ENCODE peak calls at places on chromosome 17, in five cellular contexts. C, G, D, X and W are unnamed samples.

GRCh38 chr17:68457168-68457538 is at the start of gene WIPI1:
- DNase-seq in C (no peak), G (peak; percentile 81), D (no peak), X (no peak), W (peak; percentile 89)

GRCh38 chr17:78822552-78822951 is 18.1 kb downstream of the USP36 start:
- DNase-seq in C (no peak), G (no peak), D (no peak), X (no peak), W (no peak)

GRCh38 chr17:70258465-70258864 is 89.1 kb downstream of the KCNJ2 start:
- DNase-seq in C (no peak), G (no peak), D (no peak), X (no peak), W (no peak)

GRCh38 chr17:39942076-39942475 is 14.5 kb downstream of the LRRC3C start:
- DNase-seq in C (no peak), G (no peak), D (no peak), X (no peak), W (no peak)

GRCh38 chr17:49692751-49693150 is 14.9 kb upstream of the SPOP start:
- DNase-seq in C (no peak), G (no peak), D (no peak), X (no peak), W (no peak)

GRCh38 chr17:59647288-59647687 is 27.6 kb downstream of the CLTC start:
- DNase-seq in C (no peak), G (no peak), D (no peak), X (no peak), W (no peak)

GRCh38 chr17:64130559-64131001 is 636 bp upstream of the ERN1 start:
- DNase-seq in C (no peak), G (peak; percentile 71), D (no peak), X (no peak), W (no peak)

GRCh38 chr17:46895171-46895570 is 27.8 kb upstream of the GOSR2 start:
- DNase-seq in C (no peak), G (no peak), D (no peak), X (no peak), W (no peak)

GRCh38 chr17:9427460-9428315 is 147.9 kb downstream of the STX8 start:
- DNase-seq in C (no peak), G (no peak), D (peak; percentile 2), X (no peak), W (no peak)

GRCh38 chr17:45722161-45722560 is 62.0 kb upstream of the CRHR1 start:
- DNase-seq in C (no peak), G (no peak), D (no peak), X (no peak), W (no peak)

GRCh38 chr17:56679148-56679766 is 85.8 kb downstream of the NOG start:
- DNase-seq in C (peak; percentile 11), G (no peak), D (peak; percentile 78), X (no peak), W (no peak)

GRCh38 chr17:42363767-42364585 is 24.3 kb downstream of the STAT3 start:
- DNase-seq in C (no peak), G (no peak), D (no peak), X (no peak), W (no peak)

GRCh38 chr17:41547921-41548843 is 20.1 kb upstream of the KRT19 start:
- DNase-seq in C (peak; percentile 7), G (peak; percentile 69), D (peak; percentile 24), X (no peak), W (peak; percentile 55)

GRCh38 chr17:2004435-2004952 is 20.6 kb downstream of the RTN4RL1 start:
- DNase-seq in C (no peak), G (no peak), D (no peak), X (no peak), W (no peak)

GRCh38 chr17:82412535-82413520 is 5.3 kb upstream of the HEXD start:
- DNase-seq in C (no peak), G (no peak), D (peak; percentile 18), X (no peak), W (no peak)

GRCh38 chr17:76538941-76539340 is 903 bp upstream of the PRCD start:
- DNase-seq in C (no peak), G (no peak), D (no peak), X (no peak), W (no peak)

GRCh38 chr17:63124536-63124935 is 158.5 kb downstream of the TANC2 start:
- DNase-seq in C (no peak), G (no peak), D (no peak), X (no peak), W (no peak)

GRCh38 chr17:3647769-3648540 is 11.4 kb downstream of the CTNS start:
- DNase-seq in C (peak; percentile 47), G (no peak), D (peak; percentile 15), X (no peak), W (no peak)

GRCh38 chr17:81711814-81712467 is at the start of gene SLC25A10:
- DNase-seq in C (peak; percentile 75), G (peak; percentile 78), D (peak; percentile 71), X (peak; percentile 94), W (peak; percentile 80)

GRCh38 chr17:79629548-79630049 is 18.7 kb upstream of the RBFOX3 start:
- DNase-seq in C (no peak), G (no peak), D (no peak), X (no peak), W (no peak)

GRCh38 chr17:30476726-30477082 is 504 bp upstream of the GOSR1 start:
- DNase-seq in C (no peak), G (no peak), D (no peak), X (no peak), W (no peak)

GRCh38 chr17:57531648-57532486 is 213.2 kb downstream of the CCDC182 start:
- DNase-seq in C (no peak), G (no peak), D (no peak), X (no peak), W (no peak)

GRCh38 chr17:29369831-29370735 is 20.1 kb upstream of the TAOK1 start:
- DNase-seq in C (peak; percentile 27), G (no peak), D (peak; percentile 89), X (peak; percentile 48), W (peak; percentile 70)